ENCODE peak calls at places on chromosomes 4 and X, in five cellular contexts. One of them, this sample, is unnamed. For H3K9me3, the result is how much of the 10 kb centered on the place peaks cover.

GRCh38 chrX:2967998-2968909 is 38.1 kb upstream of the ARSH start:
- DNase-seq in CD4-positive, alpha-beta T cell: no peak
- DNase-seq in mammary epithelial cell: peak
- DNase-seq in endodermal cell: peak
- DNase-seq in mucosa of descending colon: no peak
- DNase-seq in this sample: no peak

GRCh38 chr4:85825937-85826678 is 351.2 kb downstream of the ARHGAP24 start:
- DNase-seq in CD4-positive, alpha-beta T cell: no peak
- DNase-seq in mammary epithelial cell: no peak
- DNase-seq in endodermal cell: peak
- DNase-seq in mucosa of descending colon: no peak
- DNase-seq in this sample: no peak

GRCh38 chr4:153428816-153429592 is 37.2 kb upstream of the TMEM131L start:
- DNase-seq in CD4-positive, alpha-beta T cell: peak
- DNase-seq in mammary epithelial cell: no peak
- DNase-seq in endodermal cell: no peak
- DNase-seq in mucosa of descending colon: no peak
- DNase-seq in this sample: no peak

GRCh38 chrX:149570668-149571067 is 16.6 kb downstream of the MAGEA9B start:
- DNase-seq in CD4-positive, alpha-beta T cell: no peak
- DNase-seq in mammary epithelial cell: peak
- DNase-seq in endodermal cell: peak
- DNase-seq in mucosa of descending colon: no peak
- DNase-seq in this sample: no peak

GRCh38 chr4:157076578-157076947 is 613 bp downstream of the GLRB start:
- DNase-seq in CD4-positive, alpha-beta T cell: no peak
- DNase-seq in mammary epithelial cell: no peak
- DNase-seq in endodermal cell: peak
- DNase-seq in mucosa of descending colon: no peak
- DNase-seq in this sample: no peak

GRCh38 chr4:48420172-48420571 is 63.0 kb upstream of the SLC10A4 start:
- DNase-seq in CD4-positive, alpha-beta T cell: no peak
- DNase-seq in mammary epithelial cell: no peak
- DNase-seq in endodermal cell: no peak
- DNase-seq in mucosa of descending colon: no peak
- DNase-seq in this sample: no peak

GRCh38 chr4:145755802-145756201 is 75.9 kb downstream of the C4orf51 start:
- DNase-seq in CD4-positive, alpha-beta T cell: no peak
- DNase-seq in mammary epithelial cell: no peak
- DNase-seq in endodermal cell: no peak
- DNase-seq in mucosa of descending colon: no peak
- DNase-seq in this sample: no peak

GRCh38 chrX:72045141-72045540 is 86.6 kb downstream of the RTL5 start:
- DNase-seq in CD4-positive, alpha-beta T cell: no peak
- DNase-seq in mammary epithelial cell: peak
- DNase-seq in endodermal cell: peak
- DNase-seq in mucosa of descending colon: no peak
- DNase-seq in this sample: no peak

GRCh38 chrX:18650662-18651061 is 21.2 kb downstream of the RS1 start:
- DNase-seq in CD4-positive, alpha-beta T cell: no peak
- DNase-seq in mammary epithelial cell: no peak
- DNase-seq in endodermal cell: no peak
- DNase-seq in mucosa of descending colon: no peak
- DNase-seq in this sample: no peak

GRCh38 chr4:147707892-147708672 is 23.8 kb upstream of the ARHGAP10 start:
- DNase-seq in CD4-positive, alpha-beta T cell: peak
- DNase-seq in mammary epithelial cell: peak
- DNase-seq in endodermal cell: peak
- DNase-seq in mucosa of descending colon: no peak
- DNase-seq in this sample: peak

GRCh38 chrX:11555759-11556158 is 110.0 kb downstream of the ARHGAP6 start:
- DNase-seq in CD4-positive, alpha-beta T cell: no peak
- DNase-seq in mammary epithelial cell: no peak
- DNase-seq in endodermal cell: no peak
- DNase-seq in mucosa of descending colon: no peak
- DNase-seq in this sample: no peak

GRCh38 chr4:134320048-134320447 is 118.5 kb upstream of the PABPC4L start:
- DNase-seq in CD4-positive, alpha-beta T cell: no peak
- DNase-seq in mammary epithelial cell: no peak
- DNase-seq in endodermal cell: no peak
- DNase-seq in mucosa of descending colon: no peak
- DNase-seq in this sample: no peak

GRCh38 chr4:7183161-7183560 is 9.2 kb upstream of the SORCS2 start:
- DNase-seq in CD4-positive, alpha-beta T cell: no peak
- DNase-seq in mammary epithelial cell: no peak
- DNase-seq in endodermal cell: peak
- DNase-seq in mucosa of descending colon: no peak
- DNase-seq in this sample: no peak

GRCh38 chrX:17692709-17693346 is 44.5 kb upstream of the SCML1 start:
- DNase-seq in CD4-positive, alpha-beta T cell: no peak
- DNase-seq in mammary epithelial cell: peak
- DNase-seq in endodermal cell: peak
- DNase-seq in mucosa of descending colon: no peak
- DNase-seq in this sample: no peak

GRCh38 chr4:3261411-3262207 is 12.7 kb downstream of the MSANTD1 start:
- DNase-seq in CD4-positive, alpha-beta T cell: no peak
- DNase-seq in mammary epithelial cell: no peak
- DNase-seq in endodermal cell: no peak
- DNase-seq in mucosa of descending colon: no peak
- DNase-seq in this sample: no peak

GRCh38 chr4:8315343-8316250 is 46.0 kb downstream of the HTRA3 start:
- DNase-seq in CD4-positive, alpha-beta T cell: no peak
- DNase-seq in mammary epithelial cell: peak
- DNase-seq in endodermal cell: peak
- DNase-seq in mucosa of descending colon: no peak
- DNase-seq in this sample: no peak

GRCh38 chrX:39309721-39310152 is 508.5 kb downstream of the MID1IP1 start:
- DNase-seq in CD4-positive, alpha-beta T cell: peak
- DNase-seq in mammary epithelial cell: peak
- DNase-seq in endodermal cell: no peak
- DNase-seq in mucosa of descending colon: no peak
- DNase-seq in this sample: peak

GRCh38 chr4:1017211-1017610 is 5.8 kb downstream of the FGFRL1 start:
- DNase-seq in CD4-positive, alpha-beta T cell: no peak
- DNase-seq in mammary epithelial cell: no peak
- DNase-seq in endodermal cell: no peak
- DNase-seq in mucosa of descending colon: no peak
- DNase-seq in this sample: no peak

GRCh38 chr4:99648321-99648720 is 9.3 kb downstream of the C4orf54 start:
- DNase-seq in CD4-positive, alpha-beta T cell: no peak
- DNase-seq in mammary epithelial cell: no peak
- DNase-seq in endodermal cell: no peak
- DNase-seq in mucosa of descending colon: no peak
- DNase-seq in this sample: no peak

GRCh38 chr4:110501826-110502225 is 25.9 kb downstream of the ENPEP start:
- DNase-seq in CD4-positive, alpha-beta T cell: no peak
- DNase-seq in mammary epithelial cell: peak
- DNase-seq in endodermal cell: no peak
- DNase-seq in mucosa of descending colon: no peak
- DNase-seq in this sample: no peak

GRCh38 chr4:84500386-84501196 is 1.5 kb upstream of the NKX6-1 start:
- DNase-seq in CD4-positive, alpha-beta T cell: no peak
- DNase-seq in mammary epithelial cell: no peak
- DNase-seq in endodermal cell: peak
- DNase-seq in mucosa of descending colon: no peak
- DNase-seq in this sample: no peak

GRCh38 chrX:7993873-7994272 is 66.7 kb upstream of the PNPLA4 start:
- DNase-seq in CD4-positive, alpha-beta T cell: no peak
- DNase-seq in mammary epithelial cell: no peak
- DNase-seq in endodermal cell: no peak
- DNase-seq in mucosa of descending colon: no peak
- DNase-seq in this sample: no peak

GRCh38 chr4:78131403-78131802 is 74.3 kb downstream of the FRAS1 start:
- DNase-seq in CD4-positive, alpha-beta T cell: no peak
- DNase-seq in mammary epithelial cell: peak
- DNase-seq in endodermal cell: no peak
- DNase-seq in mucosa of descending colon: no peak
- DNase-seq in this sample: no peak

GRCh38 chrX:101257448-101258259 is 33.5 kb downstream of the TAF7L start:
- DNase-seq in CD4-positive, alpha-beta T cell: no peak
- DNase-seq in mammary epithelial cell: no peak
- DNase-seq in endodermal cell: no peak
- DNase-seq in mucosa of descending colon: no peak
- DNase-seq in this sample: no peak

GRCh38 chr4:163550869-163551267 is 56.4 kb downstream of the TMA16 start:
- DNase-seq in CD4-positive, alpha-beta T cell: no peak
- DNase-seq in mammary epithelial cell: no peak
- DNase-seq in endodermal cell: no peak
- DNase-seq in mucosa of descending colon: no peak
- DNase-seq in this sample: no peak

GRCh38 chrX:115419094-115419493 is 129.6 kb downstream of the LUZP4 start:
- DNase-seq in CD4-positive, alpha-beta T cell: no peak
- DNase-seq in mammary epithelial cell: no peak
- DNase-seq in endodermal cell: no peak
- DNase-seq in mucosa of descending colon: no peak
- DNase-seq in this sample: no peak

GRCh38 chrX:134692990-134693389 is 34.7 kb upstream of the PLAC1 start:
- DNase-seq in CD4-positive, alpha-beta T cell: no peak
- DNase-seq in mammary epithelial cell: peak
- DNase-seq in endodermal cell: no peak
- DNase-seq in mucosa of descending colon: no peak
- DNase-seq in this sample: no peak

GRCh38 chr4:25441519-25442117 is 64.6 kb downstream of the ANAPC4 start:
- DNase-seq in CD4-positive, alpha-beta T cell: no peak
- DNase-seq in mammary epithelial cell: peak
- DNase-seq in endodermal cell: peak
- DNase-seq in mucosa of descending colon: no peak
- DNase-seq in this sample: no peak

GRCh38 chr4:87188932-87189331 is 31.5 kb downstream of the KLHL8 start:
- DNase-seq in CD4-positive, alpha-beta T cell: no peak
- DNase-seq in mammary epithelial cell: no peak
- DNase-seq in endodermal cell: no peak
- DNase-seq in mucosa of descending colon: no peak
- DNase-seq in this sample: no peak

DNA sequence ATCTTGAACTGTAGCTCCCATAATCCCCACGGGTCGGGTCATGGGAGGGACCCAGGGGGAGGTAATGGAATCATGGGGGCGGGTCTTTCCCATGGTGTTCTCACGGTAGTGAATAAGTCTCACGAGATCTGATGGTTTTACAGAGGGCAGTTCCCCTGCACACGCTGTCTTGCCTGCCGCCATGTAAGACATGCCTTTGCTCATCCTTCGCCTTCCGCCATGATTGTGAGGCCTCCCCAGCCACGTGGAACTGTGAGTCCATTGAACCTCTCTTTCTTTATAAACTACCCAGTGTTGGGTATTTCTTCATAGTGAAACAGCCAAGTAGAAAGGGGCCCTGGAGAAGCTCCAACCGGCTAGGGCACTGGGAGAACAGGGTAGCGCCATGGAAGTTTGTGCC is 12.3 kb downstream of the CTAG1A start:
- DNase-seq in CD4-positive, alpha-beta T cell: no peak
- DNase-seq in mammary epithelial cell: no peak
- DNase-seq in endodermal cell: no peak
- DNase-seq in mucosa of descending colon: no peak
- DNase-seq in this sample: no peak
- H3K9me3 ChIP-seq in CD4-positive, alpha-beta T cell: under half
- H3K9me3 ChIP-seq in mammary epithelial cell: under half
- H3K9me3 ChIP-seq in endodermal cell: under half
- H3K9me3 ChIP-seq in mucosa of descending colon: under half
- H3K9me3 ChIP-seq in this sample: under half

DNA sequence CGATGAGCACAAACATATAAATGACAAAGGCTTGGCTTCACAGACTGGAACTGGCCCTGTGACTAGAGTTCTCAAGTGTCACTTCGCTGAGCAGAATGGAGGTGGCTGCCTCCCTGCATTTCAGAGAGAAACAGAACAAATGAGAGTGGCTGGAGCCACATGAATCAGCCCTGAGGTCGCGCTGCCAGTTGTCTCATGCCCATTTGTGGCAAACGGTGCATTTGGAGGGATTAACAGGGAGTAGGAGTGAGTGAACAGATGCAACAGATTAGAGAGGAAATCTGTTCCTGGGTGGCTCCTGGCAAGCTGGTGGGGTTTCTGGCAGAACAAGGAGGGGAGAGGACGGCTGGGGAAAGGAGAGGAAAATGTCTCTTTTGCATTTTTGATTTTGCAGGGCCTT is 57.2 kb upstream of the STIM2 start:
- DNase-seq in CD4-positive, alpha-beta T cell: no peak
- DNase-seq in mammary epithelial cell: no peak
- DNase-seq in endodermal cell: no peak
- DNase-seq in mucosa of descending colon: no peak
- DNase-seq in this sample: no peak
- H3K9me3 ChIP-seq in CD4-positive, alpha-beta T cell: under half
- H3K9me3 ChIP-seq in mammary epithelial cell: under half
- H3K9me3 ChIP-seq in endodermal cell: under half
- H3K9me3 ChIP-seq in mucosa of descending colon: under half
- H3K9me3 ChIP-seq in this sample: under half

DNA sequence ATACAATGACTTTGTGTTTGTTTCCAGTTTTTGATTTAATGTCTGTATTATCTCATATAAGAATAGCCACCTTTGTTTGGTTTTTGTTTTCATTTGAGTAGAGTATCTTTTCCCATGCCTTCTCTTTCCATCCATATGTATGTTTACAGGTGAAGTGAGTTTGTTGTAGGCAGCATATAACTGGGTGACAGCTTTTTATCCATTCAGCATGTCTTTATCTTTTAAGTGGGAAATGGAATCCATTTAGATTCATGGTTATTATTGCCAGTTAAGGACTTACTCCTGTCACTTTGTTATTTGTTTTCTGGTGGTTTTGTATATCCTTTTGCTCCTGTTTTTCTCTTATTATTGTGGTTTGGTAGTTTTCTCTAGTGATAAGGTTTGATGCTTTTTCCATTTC is 34.3 kb downstream of the SCLT1 start:
- DNase-seq in CD4-positive, alpha-beta T cell: no peak
- DNase-seq in mammary epithelial cell: no peak
- DNase-seq in endodermal cell: no peak
- DNase-seq in mucosa of descending colon: no peak
- DNase-seq in this sample: no peak
- H3K9me3 ChIP-seq in CD4-positive, alpha-beta T cell: half or more
- H3K9me3 ChIP-seq in mammary epithelial cell: under half
- H3K9me3 ChIP-seq in endodermal cell: half or more
- H3K9me3 ChIP-seq in mucosa of descending colon: half or more
- H3K9me3 ChIP-seq in this sample: under half

DNA sequence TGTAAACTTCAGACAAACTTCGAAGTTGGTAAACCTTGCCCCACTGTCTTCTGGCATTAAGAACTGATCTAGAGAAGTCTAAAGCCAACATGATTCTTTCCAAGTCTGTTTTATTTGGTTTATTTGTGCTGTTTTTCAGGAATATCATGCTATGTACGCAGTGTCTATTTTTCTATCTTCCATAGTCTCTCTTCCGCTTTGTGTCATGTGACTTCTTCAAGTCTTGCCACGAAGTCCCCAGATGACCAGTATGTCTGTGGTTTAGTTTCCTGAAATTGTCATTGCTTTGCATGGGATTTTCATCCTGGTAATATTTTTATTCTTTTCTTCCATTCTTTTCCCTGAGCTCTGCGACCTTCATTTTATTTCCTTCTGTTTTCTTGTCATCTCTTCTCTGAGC is 15.1 kb downstream of the PNMA6E start:
- DNase-seq in CD4-positive, alpha-beta T cell: no peak
- DNase-seq in mammary epithelial cell: no peak
- DNase-seq in endodermal cell: no peak
- DNase-seq in mucosa of descending colon: no peak
- DNase-seq in this sample: no peak
- H3K9me3 ChIP-seq in CD4-positive, alpha-beta T cell: under half
- H3K9me3 ChIP-seq in mammary epithelial cell: under half
- H3K9me3 ChIP-seq in endodermal cell: under half
- H3K9me3 ChIP-seq in mucosa of descending colon: under half
- H3K9me3 ChIP-seq in this sample: under half

This sample was measured in T-helper 17 cell.